ENCODE peak calls at places on chromosomes 13 and 19, in six cellular contexts. V, D, W, A, H and Z are unnamed samples.

GRCh38 chr13:28492527-28493367 is 2.2 kb downstream of the FLT1 start:
- DNase-seq in V (no peak), D (peak), A (peak), W (peak), H (no peak), Z (no peak)

GRCh38 chr13:98957731-98958442 is 20.0 kb downstream of the DOCK9 start:
- DNase-seq in A (no peak), H (no peak), V (no peak), W (no peak), D (no peak), Z (peak)

GRCh38 chr19:49790866-49791265 is 22.2 kb downstream of the FUZ start:
- DNase-seq in A (no peak), H (no peak), D (no peak), V (peak), W (no peak), Z (no peak)

GRCh38 chr19:10634430-10634829 is 9.1 kb downstream of the SLC44A2 start:
- DNase-seq in H (no peak), D (no peak), A (no peak), V (no peak), W (no peak), Z (no peak)

GRCh38 chr13:28478127-28478526 is 16.8 kb downstream of the FLT1 start:
- DNase-seq in V (peak), D (no peak), H (no peak), A (peak), W (no peak), Z (no peak)

GRCh38 chr19:1361601-1362384 is 21.9 kb upstream of the NDUFS7 start:
- DNase-seq in V (peak), W (no peak), H (no peak), D (no peak), A (peak), Z (no peak)

GRCh38 chr19:10122066-10122465 is 2.4 kb upstream of the EIF3G start:
- DNase-seq in W (no peak), A (peak), D (no peak), V (peak), H (no peak), Z (no peak)

GRCh38 chr19:1855828-1856255 is 7.5 kb downstream of the KLF16 start:
- DNase-seq in H (no peak), W (no peak), D (no peak), V (peak), A (no peak), Z (no peak)

GRCh38 chr19:46791944-46792343 is 3.5 kb upstream of the SLC1A5 start:
- DNase-seq in V (no peak), W (peak), A (peak), H (no peak), D (no peak), Z (no peak)

GRCh38 chr19:15629003-15629880 is 11.5 kb upstream of the CYP4F3 start:
- DNase-seq in H (peak), W (peak), V (peak), A (no peak), D (peak), Z (no peak)

DNA sequence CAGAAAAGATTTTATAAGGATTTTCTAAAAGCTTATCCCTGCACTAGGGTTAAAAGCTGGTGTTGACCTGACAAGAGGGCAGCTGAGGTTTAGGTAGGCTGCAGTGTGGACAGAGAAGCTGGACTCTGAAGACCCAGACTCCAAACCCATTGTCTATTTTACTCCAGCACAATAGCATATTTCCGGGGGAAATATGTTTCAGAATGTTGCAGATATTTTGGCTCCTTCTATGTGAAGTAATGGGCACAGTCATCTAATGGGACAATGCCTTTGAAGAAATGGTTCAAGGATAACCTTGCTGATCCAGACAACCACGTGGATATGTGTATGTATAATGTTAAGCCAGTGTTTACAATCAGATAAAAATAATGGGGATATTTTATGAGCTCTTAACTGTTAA is 173.8 kb upstream of the TSC22D1 start:
- DNase-seq in D (no peak), A (no peak), V (no peak), W (no peak), H (no peak), Z (no peak)
- H2BK15ac ChIP-seq in D (no peak), A (no peak), V (no peak), W (no peak), H (no peak), Z (no peak)

GRCh38 chr19:16671652-16672274 is 10.8 kb downstream of the TMEM38A start:
- DNase-seq in W (no peak), A (no peak), D (no peak), V (no peak), H (no peak), Z (no peak)
- H2BK15ac ChIP-seq in W (no peak), A (no peak), D (no peak), V (no peak), H (no peak), Z (no peak)

DNA sequence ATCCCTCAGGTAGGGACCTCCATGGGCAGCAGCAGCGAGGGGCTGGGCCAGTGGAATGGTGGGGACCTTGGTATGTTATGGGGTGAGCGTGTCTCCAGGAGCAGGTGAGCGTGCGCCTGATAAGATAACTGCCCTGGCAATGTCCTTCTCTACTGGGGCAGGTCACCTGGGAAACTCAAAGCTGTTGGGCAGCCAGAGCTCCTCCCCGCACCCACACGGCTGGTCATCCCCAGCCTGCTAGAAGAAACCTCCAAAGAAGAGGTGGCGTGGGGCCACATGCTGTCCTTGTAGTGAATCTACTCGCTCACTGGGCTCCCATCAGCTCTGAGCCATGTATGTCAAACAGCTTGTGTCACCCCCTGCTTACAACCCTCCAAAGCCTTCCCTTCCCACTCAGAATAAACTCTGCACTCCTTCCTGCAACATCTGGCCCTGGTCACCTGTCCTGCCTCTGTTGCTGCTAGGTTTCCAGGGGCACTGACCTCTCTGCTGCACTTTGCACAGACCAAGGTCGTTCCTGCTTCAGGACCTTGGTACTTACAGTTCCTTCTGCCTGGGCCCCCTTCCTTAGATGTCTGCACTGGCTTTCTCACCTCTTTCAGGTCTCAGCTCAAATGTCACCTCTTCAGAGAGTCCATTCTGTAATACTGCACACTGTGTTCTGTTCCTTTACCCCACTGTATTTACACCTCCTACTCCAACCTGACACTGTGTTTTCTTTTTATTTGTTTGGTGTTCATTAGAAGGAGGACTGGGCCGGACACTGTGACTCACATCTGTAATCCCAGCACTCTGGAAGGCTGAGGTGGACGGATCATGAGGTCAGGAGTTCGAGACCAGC is 1.8 kb upstream of the ATP4A start:
- DNase-seq in H (no peak), A (no peak), W (no peak), D (no peak), V (no peak), Z (no peak)
- H2BK15ac ChIP-seq in H (no peak), A (no peak), W (no peak), D (no peak), V (no peak), Z (peak)

GRCh38 chr13:22061806-22062391 is 391.0 kb downstream of the FGF9 start:
- DNase-seq in V (no peak), A (no peak), D (no peak), W (no peak), H (no peak), Z (no peak)
- H2BK15ac ChIP-seq in V (no peak), A (no peak), D (no peak), W (no peak), H (no peak), Z (no peak)